ENCODE peak calls at places on chromosomes 3 and 15, in seven cellular contexts. Y, P, D, I, Q, O and J are unnamed samples. For H3K4me1, the result is how much of the 10 kb centered on the place peaks cover.

GRCh38 chr3:156561533-156561932 is 6.6 kb upstream of the SSR3 start:
- DNase-seq in O (no peak), I (no peak), P (no peak), D (no peak), Y (no peak), Q (no peak), J (no peak)

GRCh38 chr3:38297947-38298711 is 16.0 kb downstream of the SLC22A14 start:
- DNase-seq in I (peak), P (no peak), O (no peak), Y (peak), Q (no peak), D (no peak), J (peak)

GRCh38 chr15:99918072-99918471 is 184.8 kb upstream of the LYSMD4 start:
- DNase-seq in P (no peak), Q (no peak), D (no peak), I (no peak), Y (no peak), O (no peak), J (no peak)

GRCh38 chr15:85554852-85555521 is 174.6 kb downstream of the AKAP13 start:
- DNase-seq in Y (no peak), D (no peak), I (no peak), P (no peak), O (no peak), Q (no peak), J (no peak)

GRCh38 chr15:50791537-50791885 is 26.0 kb upstream of the SPPL2A start:
- DNase-seq in P (no peak), O (no peak), D (no peak), Y (no peak), I (no peak), Q (no peak), J (no peak)

GRCh38 chr3:414063-414462 is 217.5 kb downstream of the CHL1 start:
- DNase-seq in D (no peak), Q (peak), Y (peak), P (no peak), I (no peak), O (no peak), J (peak)

GRCh38 chr3:123019591-123019990 is 8.0 kb downstream of the SEMA5B start:
- DNase-seq in I (no peak), Q (no peak), O (no peak), D (no peak), Y (no peak), P (no peak), J (no peak)

GRCh38 chr3:1953519-1953918 is 145.1 kb upstream of the CNTN4 start:
- DNase-seq in O (no peak), P (no peak), I (no peak), Q (no peak), D (no peak), Y (no peak), J (no peak)

GRCh38 chr3:50724831-50725230 is 50.1 kb downstream of the DOCK3 start:
- DNase-seq in I (no peak), Y (no peak), P (no peak), Q (no peak), O (no peak), D (no peak), J (no peak)

GRCh38 chr3:155701882-155702465 is 42.9 kb downstream of the PLCH1 start:
- DNase-seq in D (peak), I (no peak), Q (peak), Y (peak), O (no peak), P (peak), J (peak)

GRCh38 chr15:40338921-40339620 is 1.7 kb downstream of the CCDC9B start:
- DNase-seq in I (no peak), Y (peak), O (no peak), P (peak), D (no peak), Q (no peak), J (peak)

GRCh38 chr15:40282144-40282869 is 557 bp downstream of the ANKRD63 start:
- DNase-seq in O (no peak), Y (no peak), I (no peak), P (peak), Q (peak), D (peak), J (peak)

GRCh38 chr3:11619946-11620652 is 23.6 kb downstream of the VGLL4 start:
- DNase-seq in P (no peak), D (no peak), Y (no peak), Q (no peak), I (no peak), O (no peak), J (no peak)

GRCh38 chr3:11619461-11619860 is 24.3 kb downstream of the VGLL4 start:
- DNase-seq in P (no peak), D (no peak), Q (no peak), Y (no peak), I (no peak), O (no peak), J (no peak)

GRCh38 chr3:11621077-11621476 is 22.6 kb downstream of the VGLL4 start:
- DNase-seq in Y (no peak), Q (no peak), D (no peak), P (no peak), O (no peak), I (no peak), J (no peak)

GRCh38 chr3:11616551-11616950 is 27.2 kb downstream of the VGLL4 start:
- DNase-seq in P (no peak), D (no peak), O (no peak), I (no peak), Q (no peak), Y (no peak), J (no peak)

DNA sequence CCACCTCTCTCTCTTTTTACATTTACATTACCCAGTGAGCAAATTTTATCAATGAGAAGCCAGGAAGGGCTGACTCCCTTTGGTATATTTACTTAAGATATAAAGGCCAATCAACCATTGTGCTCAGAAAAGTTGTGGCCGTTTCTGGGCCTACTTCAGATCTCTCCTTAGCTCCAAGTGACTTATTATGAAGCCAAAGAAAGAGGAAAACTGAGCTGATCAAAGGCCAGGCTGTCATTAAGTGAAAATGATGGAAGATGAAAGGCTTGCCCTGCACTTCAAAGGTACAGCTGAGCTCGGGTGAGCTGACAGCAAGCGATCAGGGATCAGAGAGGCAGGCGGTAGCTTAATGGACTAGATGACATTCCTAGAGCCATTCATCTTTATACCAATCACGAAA is 24.8 kb downstream of the VGLL4 start:
- DNase-seq in Y (no peak), Q (no peak), P (peak), D (no peak), I (no peak), O (no peak), J (no peak)
- H3K4me1 ChIP-seq in Y (under half), Q (under half), P (half or more), D (under half), I (under half), O (under half), J (under half)

GRCh38 chr3:46187876-46188275 is 20.2 kb downstream of the CCR1 start:
- DNase-seq in O (no peak), Q (no peak), D (no peak), P (no peak), I (no peak), Y (peak), J (peak)
- TF ChIP-seq RFX5 in O (no peak), Q (no peak), D (no peak), P (no peak), I (no peak), Y (no peak), J (no peak)

GRCh38 chr3:195033531-195034091 is 237.3 kb downstream of the XXYLT1 start:
- DNase-seq in D (no peak), P (peak), O (no peak), I (no peak), Q (no peak), Y (no peak), J (peak)

GRCh38 chr3:195032955-195033354 is 238.0 kb downstream of the XXYLT1 start:
- DNase-seq in Y (no peak), O (no peak), P (no peak), I (no peak), Q (no peak), D (no peak), J (no peak)

GRCh38 chr3:195032106-195032759 is 238.7 kb downstream of the XXYLT1 start:
- DNase-seq in O (no peak), I (no peak), P (no peak), Y (no peak), D (no peak), Q (no peak), J (no peak)

GRCh38 chr3:195030791-195031321 is 240.1 kb downstream of the XXYLT1 start:
- DNase-seq in D (peak), I (no peak), P (peak), Y (peak), Q (no peak), O (no peak), J (peak)

GRCh38 chr3:195031574-195032003 is 239.4 kb downstream of the XXYLT1 start:
- DNase-seq in D (no peak), O (no peak), I (no peak), P (peak), Y (no peak), Q (no peak), J (no peak)
- H3K4me2 ChIP-seq in D (no peak), O (no peak), I (no peak), P (peak), Y (no peak), Q (no peak), J (no peak)

DNA sequence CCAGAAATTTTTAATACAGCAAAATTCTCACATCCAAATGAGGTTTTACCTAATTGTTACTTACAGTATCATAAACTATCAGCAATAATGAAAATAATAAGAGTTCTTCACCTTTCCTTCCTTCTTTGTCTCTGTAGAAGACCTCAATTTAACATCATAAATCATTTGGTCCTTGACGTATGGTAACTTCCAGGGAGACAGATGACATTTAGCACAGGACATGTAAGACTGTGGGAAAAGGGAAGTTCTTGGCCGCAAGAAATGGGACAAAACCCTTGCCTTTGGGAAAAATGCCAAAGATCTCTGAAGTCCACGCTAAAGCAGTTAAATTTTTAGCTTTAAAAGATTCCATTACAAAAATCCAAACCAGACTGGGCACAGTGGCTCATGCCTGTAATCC is 9.0 kb downstream of the PTPN9 start:
- DNase-seq in P (no peak), D (no peak), Y (no peak), O (no peak), Q (no peak), I (no peak), J (no peak)
- H3K4me1 ChIP-seq in P (under half), D (under half), Y (under half), O (under half), Q (under half), I (under half), J (under half)

GRCh38 chr3:52534281-52535183 is 875 bp upstream of the NT5DC2 start:
- DNase-seq in O (no peak), I (no peak), P (peak), D (peak), Y (peak), Q (no peak), J (no peak)
- TF ChIP-seq RFX5 in O (no peak), I (no peak), P (no peak), D (no peak), Y (no peak), Q (no peak), J (no peak)

DNA sequence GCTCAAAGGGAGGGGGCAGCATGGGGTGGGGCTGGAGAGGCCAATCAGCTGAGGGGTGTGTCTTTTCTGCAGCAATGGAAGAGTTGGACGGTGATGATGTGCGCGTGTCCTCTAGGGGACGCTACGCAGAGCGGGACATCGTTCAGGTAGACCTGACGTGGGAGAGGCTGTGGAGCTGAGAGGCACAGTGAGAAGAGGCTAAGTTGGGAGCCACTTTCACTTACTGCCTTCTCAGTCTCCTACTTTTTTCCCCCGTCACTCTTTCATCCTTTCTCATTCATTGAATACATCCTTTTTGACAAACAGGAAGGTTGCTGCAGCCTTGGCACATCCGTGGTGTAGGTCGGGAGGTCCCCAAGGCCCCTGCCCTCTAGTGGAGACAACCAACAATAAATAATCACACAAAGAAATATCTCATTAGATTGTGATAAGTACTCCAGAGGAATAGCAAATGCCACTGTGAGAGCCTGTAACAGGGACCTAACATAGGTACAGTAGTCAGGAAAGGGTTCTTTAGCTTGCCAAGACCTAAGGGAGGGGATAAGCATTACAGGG is 4.4 kb upstream of the BRPF1 start:
- DNase-seq in Q (peak), P (peak), Y (no peak), D (peak), O (peak), I (no peak), J (peak)
- H3K4me2 ChIP-seq in Q (peak), P (no peak), Y (no peak), D (no peak), O (peak), I (peak), J (peak)

GRCh38 chr3:19950316-19950715 is 3.4 kb downstream of the RAB5A start:
- DNase-seq in Q (no peak), Y (no peak), P (no peak), I (no peak), O (no peak), D (no peak), J (no peak)
- H3K4me1 ChIP-seq in Q (under half), Y (under half), P (under half), I (under half), O (under half), D (under half), J (under half)

DNA sequence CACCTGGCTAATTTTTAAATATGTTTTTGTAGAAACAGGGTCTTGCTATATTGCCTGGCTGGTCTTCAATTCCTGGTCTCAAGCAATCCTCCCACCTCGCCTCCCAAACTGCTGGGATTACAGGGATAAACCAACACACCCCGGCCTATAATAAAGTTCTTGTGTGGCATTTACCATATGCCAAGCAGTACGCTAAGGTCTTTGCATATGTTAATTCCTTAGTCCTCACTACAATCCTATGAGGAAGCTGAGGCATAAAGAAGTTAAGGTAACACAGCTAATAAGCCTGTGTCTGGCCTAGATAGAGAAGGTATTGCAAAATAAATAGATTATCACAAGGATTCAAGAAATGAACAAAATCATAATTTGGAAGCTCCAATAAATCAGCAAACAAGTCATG is 17.6 kb upstream of the SLC4A7 start:
- DNase-seq in I (no peak), Q (no peak), Y (no peak), P (no peak), D (no peak), O (no peak), J (no peak)
- TF ChIP-seq RFX5 in I (no peak), Q (no peak), Y (no peak), P (no peak), D (no peak), O (no peak), J (no peak)